ENCODE peak calls at places on chromosomes 16 and 17, in four cellular contexts. V is GM23338, Y is GM12878, T is A549. H is an unnamed sample.

GRCh38 chr17:80694085-80694991 is 149.7 kb downstream of the RPTOR start:
- DNase-seq in V (no peak), Y (no peak), T (no peak), H (no peak)

GRCh38 chr16:86065711-86066110 is 166.7 kb downstream of the IRF8 start:
- DNase-seq in V (no peak), Y (no peak), T (no peak), H (peak; percentile 57)

GRCh38 chr16:22220076-22220453 is 14.0 kb downstream of the EEF2K start:
- DNase-seq in V (no peak), Y (no peak), T (no peak), H (no peak)

GRCh38 chr16:89383095-89384003 is 107.0 kb downstream of the ANKRD11 start:
- DNase-seq in V (peak; percentile 79), Y (no peak), T (peak; percentile 34), H (peak; percentile 91)

GRCh38 chr16:54411555-54411954 is 125.0 kb upstream of the IRX3 start:
- DNase-seq in V (peak; percentile 60), Y (no peak), T (no peak), H (no peak)

GRCh38 chr17:512926-513325 is 160.3 kb upstream of the RPH3AL start:
- DNase-seq in V (no peak), Y (no peak), T (no peak), H (no peak)

GRCh38 chr17:79602621-79603020 is 8.2 kb downstream of the RBFOX3 start:
- DNase-seq in V (no peak), Y (no peak), T (no peak), H (no peak)

GRCh38 chr17:7803981-7804380 is 30.0 kb upstream of the KDM6B start:
- DNase-seq in V (peak; percentile 46), Y (no peak), T (no peak), H (no peak)

GRCh38 chr17:34306466-34306865 is 12.8 kb upstream of the CCL8 start:
- DNase-seq in V (peak; percentile 80), Y (no peak), T (peak; percentile 38), H (no peak)

GRCh38 chr16:80828495-80828894 is 24.1 kb upstream of the CDYL2 start:
- DNase-seq in V (no peak), Y (no peak), T (no peak), H (no peak)

GRCh38 chr16:87033021-87033471 is 284.1 kb downstream of the C16orf95 start:
- DNase-seq in V (no peak), Y (no peak), T (no peak), H (no peak)

GRCh38 chr17:81272616-81273015 is 22.5 kb downstream of the SLC38A10 start:
- DNase-seq in V (no peak), Y (no peak), T (no peak), H (no peak)

GRCh38 chr16:88302666-88303065 is 80.1 kb upstream of the ZNF469 start:
- DNase-seq in V (no peak), Y (no peak), T (no peak), H (no peak)

DNA sequence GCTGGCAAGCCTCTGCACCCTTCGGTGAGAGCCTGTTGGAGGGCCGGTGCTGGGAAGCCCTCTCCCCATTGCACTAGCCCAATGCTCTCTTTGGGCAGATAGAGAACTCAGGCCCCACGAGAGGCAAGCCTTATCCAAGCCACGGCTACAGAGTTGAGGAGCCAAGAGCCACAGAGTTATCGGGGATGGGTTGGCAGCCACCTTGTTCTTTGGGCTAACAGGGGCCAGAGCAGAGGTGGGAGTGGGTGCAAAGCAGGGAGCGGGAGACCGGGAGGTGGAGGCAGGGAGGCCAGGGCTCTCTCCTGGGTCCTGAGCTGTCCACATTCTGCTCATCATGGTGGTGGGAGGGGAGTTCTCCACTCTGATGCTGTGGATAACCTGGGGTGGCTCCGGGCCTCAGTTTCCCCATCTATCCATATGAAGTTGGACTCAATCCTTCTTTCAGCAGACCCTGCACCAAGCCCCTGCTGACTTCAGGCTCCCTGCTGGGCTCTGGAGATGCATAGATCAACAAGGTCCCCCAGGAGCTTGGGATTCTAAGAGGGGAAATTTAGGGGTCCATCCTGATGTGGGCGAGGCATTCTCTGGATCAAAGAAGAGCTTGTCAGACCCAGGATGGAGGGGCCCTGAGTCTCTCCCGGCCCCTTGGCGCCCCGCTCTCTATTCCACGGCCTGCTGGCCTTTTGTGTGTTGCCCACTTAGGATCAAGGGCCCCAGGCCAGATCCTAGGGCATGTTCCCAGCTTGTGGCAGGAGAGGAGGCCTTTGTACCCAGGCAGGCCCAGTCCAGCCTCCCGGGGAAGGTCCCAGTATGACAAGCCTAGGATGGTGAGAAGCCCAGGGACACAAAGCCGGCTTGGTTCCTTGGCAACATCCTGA is 557 bp upstream of the CX3CL1 start:
- DNase-seq in V (no peak), Y (no peak), T (no peak), H (no peak)
- TF ChIP-seq JUNB in V (no peak), Y (no peak), T (no peak), H (no peak)

GRCh38 chr16:3879887-3880564 is 487 bp downstream of the CREBBP start:
- DNase-seq in V (peak; percentile 68), Y (no peak), T (peak; percentile 49), H (peak; percentile 83)
- TF ChIP-seq JUNB in V (no peak), Y (no peak), T (no peak), H (no peak)

GRCh38 chr17:30580916-30581315 is 103.7 kb downstream of the GOSR1 start:
- DNase-seq in V (no peak), Y (no peak), T (no peak), H (no peak)
- TF ChIP-seq JUNB in V (no peak), Y (no peak), T (no peak), H (no peak)

DNA sequence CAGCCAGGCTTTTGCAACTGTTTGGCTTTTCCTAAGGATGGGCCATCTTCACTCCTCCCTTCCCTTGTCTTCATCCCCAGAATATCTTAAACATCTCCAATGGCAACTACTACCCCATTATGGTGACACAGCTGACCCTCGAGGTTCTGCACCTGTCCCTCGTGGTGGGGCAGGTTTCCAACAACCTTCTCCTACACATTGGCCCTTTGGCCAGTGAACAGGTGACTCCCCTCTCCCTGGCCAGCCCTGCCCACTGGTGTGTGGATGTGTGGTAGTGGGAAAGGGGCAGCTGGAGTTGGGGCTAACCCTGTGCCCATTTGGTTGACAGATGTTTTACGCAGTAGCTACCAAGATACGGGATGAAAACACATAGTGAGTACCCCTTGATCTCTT is 4.7 kb downstream of the TMEM106A start:
- DNase-seq in V (no peak), Y (no peak), T (no peak), H (no peak)
- TF ChIP-seq JUNB in V (no peak), Y (no peak), T (no peak), H (no peak)

GRCh38 chr17:61756561-61756960 is 106.8 kb downstream of the BRIP1 start:
- DNase-seq in V (no peak), Y (no peak), T (no peak), H (no peak)
- TF ChIP-seq JUNB in V (no peak), Y (no peak), T (no peak), H (no peak)

GRCh38 chr17:30415491-30415890 is 36.8 kb downstream of the CPD start:
- DNase-seq in V (no peak), Y (no peak), T (no peak), H (no peak)

GRCh38 chr17:30414486-30414885 is 35.8 kb downstream of the CPD start:
- DNase-seq in V (no peak), Y (no peak), T (no peak), H (no peak)

DNA sequence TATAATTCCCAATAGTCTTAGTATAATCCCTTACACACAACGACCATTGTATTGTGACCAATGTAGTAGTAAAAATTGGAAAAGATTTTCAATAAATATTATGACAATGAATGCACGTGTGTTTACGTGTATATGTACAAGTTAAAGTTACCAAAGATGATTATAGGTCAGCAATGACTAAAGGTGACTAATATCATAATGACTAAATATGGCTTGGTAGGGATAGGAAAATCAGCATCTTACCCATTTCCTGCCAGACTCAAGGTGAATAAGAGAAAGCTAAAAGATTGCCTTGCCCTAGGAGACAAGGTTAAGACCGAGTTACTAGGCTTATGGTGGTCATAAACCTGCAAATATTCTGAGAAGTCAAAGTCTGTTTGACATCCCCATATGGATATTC is 34.4 kb downstream of the CPD start:
- DNase-seq in V (no peak), Y (no peak), T (no peak), H (no peak)
- TF ChIP-seq JUNB in V (no peak), Y (no peak), T (no peak), H (no peak)

H was measured in K562.